ENCODE peak calls at places on chromosomes 12 and 14, in six cellular contexts. P is AG08396; M is fibroblast of mammary gland; G is NCI-H146; B is activated naive CD8-positive, alpha-beta T cell treated with anti-CD3 and anti-CD28 coated beads, Interleukin-2, amount 50 U/mL, for 16 hours; K is left ventricle myocardium inferior. T is an unnamed sample.

GRCh38 chr12:14773685-14774073 is 29.6 kb downstream of the WBP11 start:
- DNase-seq in P (no peak), M (no peak), G (no peak), B (no peak), K (no peak), T (no peak)

GRCh38 chr14:100557658-100558057 is 29.6 kb downstream of the BEGAIN start:
- DNase-seq in P (no peak), M (peak; percentile 18), G (no peak), B (no peak), K (no peak), T (no peak)

GRCh38 chr12:1827806-1828805 is 7.7 kb downstream of the LRTM2 start:
- DNase-seq in P (no peak), M (no peak), G (no peak), B (no peak), K (peak; percentile 7), T (no peak)

GRCh38 chr14:103296007-103296406 is 38.0 kb upstream of the EIF5 start:
- DNase-seq in P (peak; percentile 60), M (peak; percentile 62), G (no peak), B (no peak), K (no peak), T (peak; percentile 24)

GRCh38 chr12:74801625-74802024 is 264.0 kb downstream of the ATXN7L3B start:
- DNase-seq in P (no peak), M (peak; percentile 4), G (no peak), B (no peak), K (no peak), T (peak; percentile 36)

GRCh38 chr12:69484428-69484827 is 14.2 kb downstream of the FRS2 start:
- DNase-seq in P (no peak), M (no peak), G (no peak), B (no peak), K (no peak), T (no peak)

GRCh38 chr12:3698218-3698974 is 54.5 kb downstream of the CRACR2A start:
- DNase-seq in P (peak; percentile 82), M (peak; percentile 97), G (peak; percentile 96), B (no peak), K (no peak), T (peak; percentile 96)

GRCh38 chr12:130213249-130213648 is 51.0 kb downstream of the FZD10 start:
- DNase-seq in P (no peak), M (no peak), G (no peak), B (no peak), K (no peak), T (no peak)

GRCh38 chr14:21668377-21668776 is 5.2 kb downstream of the OR4E1 start:
- DNase-seq in P (peak; percentile 47), M (peak; percentile 89), G (no peak), B (no peak), K (no peak), T (peak; percentile 30)

GRCh38 chr12:76272292-76272691 is 75.9 kb downstream of the BBS10 start:
- DNase-seq in P (no peak), M (no peak), G (no peak), B (no peak), K (no peak), T (no peak)

GRCh38 chr12:32049956-32050355 is 56.7 kb upstream of the BICD1 start:
- DNase-seq in P (no peak), M (no peak), G (no peak), B (no peak), K (no peak), T (no peak)

GRCh38 chr12:33752854-33753253 is 269.4 kb upstream of the ALG10 start:
- DNase-seq in P (no peak), M (no peak), G (no peak), B (no peak), K (no peak), T (no peak)

GRCh38 chr14:85566603-85567002 is 36.7 kb downstream of the FLRT2 start:
- DNase-seq in P (peak; percentile 23), M (peak; percentile 88), G (no peak), B (no peak), K (no peak), T (peak; percentile 85)

GRCh38 chr12:70692681-70693288 is 55.6 kb upstream of the PTPRB start:
- DNase-seq in P (peak; percentile 45), M (peak; percentile 24), G (no peak), B (no peak), K (no peak), T (peak; percentile 72)

GRCh38 chr14:104682107-104682593 is 7.3 kb upstream of the INF2 start:
- DNase-seq in P (no peak), M (no peak), G (no peak), B (no peak), K (peak; percentile 17), T (no peak)

GRCh38 chr12:119876761-119877638 is at the start of gene CIT:
- DNase-seq in P (peak; percentile 97), M (peak; percentile 95), G (peak; percentile 97), B (peak; percentile 52), K (peak; percentile 86), T (peak; percentile 96)

GRCh38 chr12:127194176-127194575 is 1072.8 kb upstream of the TMEM132C start:
- DNase-seq in P (no peak), M (no peak), G (no peak), B (no peak), K (no peak), T (no peak)

GRCh38 chr14:33414041-33414440 is 475.4 kb downstream of the NPAS3 start:
- DNase-seq in P (no peak), M (no peak), G (no peak), B (no peak), K (no peak), T (peak; percentile 16)

GRCh38 chr12:77968571-77968970 is 137.9 kb downstream of the NAV3 start:
- DNase-seq in P (no peak), M (no peak), G (no peak), B (no peak), K (no peak), T (no peak)